ENCODE peak calls at places on chromosomes 7 and 10, in six cellular contexts. B is foreskin fibroblast, H is MV-4-11, A is foreskin keratinocyte, X is pancreas, P is NCI-H226. V is an unnamed sample.

GRCh38 chr7:27808626-27809025 is 68.7 kb downstream of the TAX1BP1 start:
- DNase-seq in B (peak; percentile 32), H (no peak), A (peak; percentile 27), X (no peak), P (peak; percentile 46), V (no peak)

GRCh38 chr10:59279991-59280390 is 82.4 kb downstream of the FAM13C start:
- DNase-seq in B (no peak), H (no peak), A (no peak), X (no peak), P (no peak), V (no peak)

GRCh38 chr10:23373156-23373555 is 28.6 kb upstream of the C10orf67 start:
- DNase-seq in B (no peak), H (no peak), A (peak; percentile 90), X (no peak), P (peak; percentile 51), V (no peak)

GRCh38 chr10:127368937-127369336 is 172.5 kb upstream of the INSYN2A start:
- DNase-seq in B (no peak), H (no peak), A (no peak), X (no peak), P (no peak), V (no peak)

GRCh38 chr7:147804032-147804431 is 786.5 kb upstream of the C7orf33 start:
- DNase-seq in B (no peak), H (no peak), A (no peak), X (no peak), P (no peak), V (no peak)

GRCh38 chr7:1912472-1913289 is 242.6 kb downstream of the ELFN1 start:
- DNase-seq in B (peak; percentile 94), H (peak; percentile 27), A (no peak), X (no peak), P (no peak), V (no peak)

GRCh38 chr7:80087768-80088170 is 46.9 kb upstream of the GNAI1 start:
- DNase-seq in B (no peak), H (no peak), A (peak; percentile 37), X (no peak), P (peak; percentile 65), V (no peak)

GRCh38 chr10:119669331-119669730 is 18.2 kb downstream of the BAG3 start:
- DNase-seq in B (no peak), H (no peak), A (no peak), X (no peak), P (no peak), V (no peak)

GRCh38 chr10:113704637-113705343 is 25.1 kb downstream of the CASP7 start:
- DNase-seq in B (peak; percentile 28), H (peak; percentile 28), A (peak; percentile 17), X (no peak), P (no peak), V (no peak)

GRCh38 chr7:126213876-126214275 is 1038.9 kb downstream of the GRM8 start:
- DNase-seq in B (no peak), H (no peak), A (peak; percentile 81), X (no peak), P (no peak), V (no peak)

GRCh38 chr7:138083859-138084258 is 7.6 kb downstream of the AKR1D1 start:
- DNase-seq in B (no peak), H (no peak), A (no peak), X (no peak), P (no peak), V (no peak)

GRCh38 chr10:97868134-97868685 is 18.6 kb downstream of the GOLGA7B start:
- DNase-seq in B (no peak), H (no peak), A (no peak), X (no peak), P (no peak), V (no peak)

GRCh38 chr10:108180883-108181282 is 1016.4 kb upstream of the SORCS1 start:
- DNase-seq in B (no peak), H (no peak), A (no peak), X (no peak), P (no peak), V (no peak)

GRCh38 chr7:108406474-108406873 is 49.8 kb downstream of the NRCAM start:
- DNase-seq in B (peak; percentile 78), H (no peak), A (peak; percentile 69), X (no peak), P (no peak), V (no peak)

GRCh38 chr10:78528749-78529204 is 495.1 kb downstream of the RPS24 start:
- DNase-seq in B (no peak), H (no peak), A (no peak), X (no peak), P (no peak), V (no peak)

GRCh38 chr7:95028683-95029082 is 121.3 kb downstream of the PPP1R9A start:
- DNase-seq in B (no peak), H (no peak), A (no peak), X (no peak), P (no peak), V (no peak)

GRCh38 chr7:43296306-43296705 is 183.9 kb downstream of the HECW1 start:
- DNase-seq in B (peak; percentile 47), H (no peak), A (no peak), X (no peak), P (no peak), V (no peak)